ENCODE peak calls at places on chromosomes 7 and 10, in ten cellular contexts. V is OCI-LY7; F is aorta; T is activated effector memory CD4-positive, alpha-beta T cell treated with anti-CD3 and anti-CD28 coated beads, Interleukin-2, amount 50 U/mL, for 16 hours; Q is activated T-cell treated with anti-CD3 and anti-CD28 coated beads, Interleukin-2, amount 50 U/mL, for 72 hours; I is HFFc6; O is EL; Y is activated naive CD8-positive, alpha-beta T cell treated with anti-CD3 and anti-CD28 coated beads, Interleukin-2, amount 50 U/mL, for 16 hours; Z is amygdala; C is HEK293T. J is an unnamed sample.
A peak's percentile ranks its signal among the peaks of the same experiment; 100 is the strongest.

GRCh38 chr7:106895246-106895864 is 30.3 kb downstream of the PIK3CG start:
- DNase-seq in V (peak; percentile 93), F (no peak), T (no peak), Q (peak; percentile 31), I (no peak), O (no peak), Y (no peak), Z (no peak), C (no peak), J (no peak)

GRCh38 chr10:49768329-49768728 is 6.2 kb upstream of the OGDHL start:
- DNase-seq in V (no peak), F (no peak), T (no peak), Q (no peak), I (no peak), O (no peak), Y (no peak), Z (no peak), C (no peak), J (no peak)

GRCh38 chr7:7176421-7177043 is 5.8 kb upstream of the C1GALT1 start:
- DNase-seq in V (no peak), F (no peak), T (no peak), Q (no peak), I (peak; percentile 81), O (peak; percentile 87), Y (no peak), Z (no peak), C (no peak), J (peak; percentile 81)

GRCh38 chr10:102517553-102517952 is 13.8 kb downstream of the SUFU start:
- DNase-seq in V (no peak), F (no peak), T (peak; percentile 37), Q (no peak), I (peak; percentile 69), O (peak; percentile 83), Y (no peak), Z (no peak), C (no peak), J (peak; percentile 68)

GRCh38 chr7:47942132-47942531 is 6.1 kb downstream of the PKD1L1 start:
- DNase-seq in V (no peak), F (no peak), T (no peak), Q (no peak), I (no peak), O (no peak), Y (no peak), Z (no peak), C (no peak), J (no peak)

GRCh38 chr7:122919643-122920181 is 33.5 kb upstream of the CADPS2 start:
- DNase-seq in V (no peak), F (no peak), T (no peak), Q (no peak), I (no peak), O (no peak), Y (no peak), Z (no peak), C (no peak), J (no peak)

GRCh38 chr7:55250313-55250712 is 114.8 kb upstream of the LANCL2 start:
- DNase-seq in V (no peak), F (no peak), T (no peak), Q (no peak), I (no peak), O (peak; percentile 26), Y (no peak), Z (no peak), C (peak; percentile 62), J (no peak)

GRCh38 chr7:29274156-29275017 is 79.8 kb downstream of the CHN2 start:
- DNase-seq in V (no peak), F (no peak), T (no peak), Q (no peak), I (no peak), O (peak; percentile 4), Y (no peak), Z (peak; percentile 59), C (no peak), J (no peak)

GRCh38 chr7:98286701-98287485 is 5.4 kb downstream of the BRI3 start:
- DNase-seq in V (no peak), F (no peak), T (no peak), Q (no peak), I (no peak), O (no peak), Y (no peak), Z (no peak), C (no peak), J (no peak)

GRCh38 chr10:88926484-88927249 is 25.9 kb downstream of the ACTA2 start:
- DNase-seq in V (no peak), F (no peak), T (no peak), Q (no peak), I (peak; percentile 53), O (peak; percentile 81), Y (no peak), Z (no peak), C (no peak), J (peak; percentile 54)

GRCh38 chr10:2392145-2392812 is 655.0 kb upstream of the ADARB2 start:
- DNase-seq in V (no peak), F (no peak), T (no peak), Q (no peak), I (no peak), O (no peak), Y (no peak), Z (no peak), C (no peak), J (no peak)

GRCh38 chr10:100522107-100522811 is 2.6 kb upstream of the SEC31B start:
- DNase-seq in V (no peak), F (no peak), T (no peak), Q (no peak), I (no peak), O (no peak), Y (no peak), Z (no peak), C (no peak), J (no peak)

GRCh38 chr7:155257482-155258232 is 40.0 kb upstream of the INSIG1 start:
- DNase-seq in V (no peak), F (peak; percentile 92), T (no peak), Q (no peak), I (no peak), O (no peak), Y (no peak), Z (no peak), C (no peak), J (no peak)

GRCh38 chr7:147937428-147937827 is 653.1 kb upstream of the C7orf33 start:
- DNase-seq in V (no peak), F (no peak), T (no peak), Q (no peak), I (no peak), O (peak; percentile 2), Y (no peak), Z (no peak), C (no peak), J (no peak)

GRCh38 chr7:110065112-110065511 is 1025.8 kb upstream of the LRRN3 start:
- DNase-seq in V (no peak), F (no peak), T (no peak), Q (no peak), I (no peak), O (no peak), Y (no peak), Z (no peak), C (no peak), J (no peak)

GRCh38 chr7:42242381-42242780 is 5.4 kb upstream of the GLI3 start:
- DNase-seq in V (no peak), F (no peak), T (no peak), Q (no peak), I (no peak), O (no peak), Y (no peak), Z (no peak), C (no peak), J (no peak)

GRCh38 chr7:84412161-84412969 is 217.8 kb upstream of the SEMA3A start:
- DNase-seq in V (no peak), F (no peak), T (no peak), Q (no peak), I (peak; percentile 97), O (peak; percentile 93), Y (no peak), Z (no peak), C (no peak), J (peak; percentile 83)

GRCh38 chr7:118352854-118353453 is 128.4 kb downstream of the ANKRD7 start:
- DNase-seq in V (peak; percentile 29), F (no peak), T (no peak), Q (no peak), I (no peak), O (no peak), Y (no peak), Z (no peak), C (no peak), J (peak; percentile 1)

GRCh38 chr7:134777470-134777869 is 2.0 kb upstream of the CALD1 start:
- DNase-seq in V (peak; percentile 41), F (no peak), T (no peak), Q (no peak), I (no peak), O (no peak), Y (no peak), Z (no peak), C (no peak), J (no peak)

GRCh38 chr7:39228946-39229345 is 251.2 kb downstream of the POU6F2 start:
- DNase-seq in V (no peak), F (no peak), T (no peak), Q (no peak), I (peak; percentile 67), O (peak; percentile 48), Y (no peak), Z (no peak), C (no peak), J (peak; percentile 13)

GRCh38 chr10:125625586-125625985 is 57.4 kb downstream of the TEX36 start:
- DNase-seq in V (no peak), F (no peak), T (no peak), Q (no peak), I (no peak), O (no peak), Y (no peak), Z (no peak), C (no peak), J (no peak)

GRCh38 chr7:35869810-35870209 is 69.0 kb downstream of the SEPTIN7 start:
- DNase-seq in V (no peak), F (no peak), T (no peak), Q (no peak), I (peak; percentile 47), O (peak; percentile 62), Y (no peak), Z (no peak), C (no peak), J (no peak)

GRCh38 chr10:96041146-96041545 is 2.2 kb upstream of the CCNJ start:
- DNase-seq in V (no peak), F (no peak), T (no peak), Q (no peak), I (no peak), O (no peak), Y (no peak), Z (no peak), C (no peak), J (no peak)

GRCh38 chr7:2049782-2050510 is 182.8 kb downstream of the MAD1L1 start:
- DNase-seq in V (no peak), F (peak; percentile 45), T (no peak), Q (peak; percentile 19), I (no peak), O (no peak), Y (no peak), Z (no peak), C (no peak), J (no peak)

GRCh38 chr10:6278519-6279120 is 75.9 kb downstream of the PFKFB3 start:
- DNase-seq in V (no peak), F (no peak), T (no peak), Q (no peak), I (no peak), O (no peak), Y (no peak), Z (no peak), C (no peak), J (no peak)

GRCh38 chr10:61486738-61487396 is 33.7 kb upstream of the TMEM26 start:
- DNase-seq in V (no peak), F (no peak), T (no peak), Q (no peak), I (no peak), O (peak; percentile 63), Y (no peak), Z (no peak), C (no peak), J (peak; percentile 22)

GRCh38 chr7:98194672-98195457 is 16.4 kb upstream of the BHLHA15 start:
- DNase-seq in V (no peak), F (no peak), T (no peak), Q (no peak), I (no peak), O (peak; percentile 32), Y (no peak), Z (no peak), C (no peak), J (no peak)

GRCh38 chr10:60353519-60354258 is 36.0 kb downstream of the ANK3 start:
- DNase-seq in V (no peak), F (no peak), T (no peak), Q (no peak), I (no peak), O (no peak), Y (no peak), Z (peak; percentile 78), C (peak; percentile 11), J (no peak)

J was measured in non-pigmented ciliary epithelial cell.